ENCODE peak calls at places on chromosome 10, in ten cellular contexts. I is foreskin fibroblast, B is uterus, N is GM13976, W is endothelial cell, E is chondrocyte, Y is IMR-90, V is neural progenitor cell, Z is spleen, C is Calu3. L is an unnamed sample.

GRCh38 chr10:17802350-17802749 is 6.8 kb upstream of the MRC1 start:
- DNase-seq in I (no peak), B (no peak), N (no peak), W (no peak), E (no peak), Y (no peak), V (no peak), Z (no peak), C (no peak), L (no peak)

GRCh38 chr10:71962915-71963314 is 1.3 kb upstream of the CHST3 start:
- DNase-seq in I (no peak), B (no peak), N (no peak), W (no peak), E (no peak), Y (no peak), V (no peak), Z (no peak), C (no peak), L (no peak)

GRCh38 chr10:68096913-68097509 is 12.3 kb upstream of the MYPN start:
- DNase-seq in I (peak), B (no peak), N (no peak), W (no peak), E (no peak), Y (peak), V (peak), Z (no peak), C (peak), L (no peak)

GRCh38 chr10:93352638-93353383 is 129.3 kb downstream of the MYOF start:
- DNase-seq in I (peak), B (no peak), N (peak), W (no peak), E (no peak), Y (peak), V (peak), Z (no peak), C (no peak), L (no peak)

GRCh38 chr10:12483996-12484944 is 134.9 kb downstream of the CAMK1D start:
- DNase-seq in I (no peak), B (no peak), N (no peak), W (no peak), E (no peak), Y (no peak), V (no peak), Z (peak), C (no peak), L (peak)

GRCh38 chr10:43923328-43923727 is 274.6 kb upstream of the ZNF32 start:
- DNase-seq in I (no peak), B (no peak), N (no peak), W (no peak), E (no peak), Y (no peak), V (no peak), Z (no peak), C (no peak), L (no peak)

GRCh38 chr10:24726626-24727025 is 2.9 kb upstream of the ARHGAP21 start:
- DNase-seq in I (no peak), B (no peak), N (no peak), W (no peak), E (no peak), Y (no peak), V (no peak), Z (no peak), C (no peak), L (no peak)

GRCh38 chr10:83764681-83765080 is 374.6 kb upstream of the GHITM start:
- DNase-seq in I (no peak), B (no peak), N (no peak), W (no peak), E (no peak), Y (no peak), V (peak), Z (no peak), C (no peak), L (no peak)

GRCh38 chr10:48233643-48234042 is 40.9 kb downstream of the FRMPD2 start:
- DNase-seq in I (no peak), B (no peak), N (no peak), W (no peak), E (no peak), Y (no peak), V (no peak), Z (no peak), C (no peak), L (no peak)
- TF ChIP-seq CTCF in I (no peak), B (no peak), N (no peak), W (no peak), E (no peak), Y (no peak), V (no peak), Z (no peak), C (no peak), L (peak)

GRCh38 chr10:1227505-1228402 is 171.6 kb downstream of the WDR37 start:
- DNase-seq in I (no peak), B (no peak), N (no peak), W (no peak), E (no peak), Y (no peak), V (no peak), Z (no peak), C (no peak), L (no peak)
- TF ChIP-seq CTCF in I (no peak), B (no peak), N (no peak), W (no peak), E (peak), Y (no peak), V (peak), Z (no peak), C (no peak), L (no peak)

DNA sequence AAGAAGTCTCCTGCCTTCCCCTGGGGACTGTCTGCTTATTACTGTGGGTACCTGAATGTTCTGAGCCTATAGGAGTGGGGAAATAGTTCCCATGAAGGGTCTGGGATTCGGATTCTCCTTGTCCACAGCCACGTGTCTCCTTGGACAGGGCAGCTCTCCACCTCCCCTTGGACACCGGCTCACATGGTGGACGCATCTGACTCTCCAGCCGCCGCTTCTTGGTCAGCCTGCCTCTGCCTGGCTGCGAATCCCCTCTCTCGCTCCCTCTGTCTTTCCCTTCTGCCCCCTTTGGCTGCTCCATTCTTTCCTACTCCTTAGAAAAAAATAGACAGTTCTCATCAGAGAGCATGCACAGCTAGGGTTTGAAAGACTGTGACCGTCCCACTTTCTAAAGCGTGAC is 46.9 kb downstream of the JAKMIP3 start:
- DNase-seq in I (no peak), B (peak), N (no peak), W (no peak), E (peak), Y (no peak), V (no peak), Z (peak), C (no peak), L (no peak)
- TF ChIP-seq CTCF in I (no peak), B (no peak), N (no peak), W (no peak), E (no peak), Y (no peak), V (no peak), Z (no peak), C (no peak), L (no peak)

GRCh38 chr10:88317099-88317498 is 266.0 kb downstream of the RNLS start:
- DNase-seq in I (no peak), B (no peak), N (no peak), W (no peak), E (no peak), Y (no peak), V (no peak), Z (no peak), C (no peak), L (no peak)

GRCh38 chr10:88316292-88316861 is 266.7 kb downstream of the RNLS start:
- DNase-seq in I (no peak), B (no peak), N (no peak), W (no peak), E (no peak), Y (no peak), V (no peak), Z (no peak), C (no peak), L (no peak)

GRCh38 chr10:88315746-88316145 is 267.4 kb downstream of the RNLS start:
- DNase-seq in I (no peak), B (no peak), N (no peak), W (no peak), E (no peak), Y (peak), V (no peak), Z (no peak), C (no peak), L (no peak)

GRCh38 chr10:88319960-88320517 is 263.1 kb downstream of the RNLS start:
- DNase-seq in I (no peak), B (no peak), N (no peak), W (no peak), E (no peak), Y (no peak), V (no peak), Z (no peak), C (no peak), L (no peak)

DNA sequence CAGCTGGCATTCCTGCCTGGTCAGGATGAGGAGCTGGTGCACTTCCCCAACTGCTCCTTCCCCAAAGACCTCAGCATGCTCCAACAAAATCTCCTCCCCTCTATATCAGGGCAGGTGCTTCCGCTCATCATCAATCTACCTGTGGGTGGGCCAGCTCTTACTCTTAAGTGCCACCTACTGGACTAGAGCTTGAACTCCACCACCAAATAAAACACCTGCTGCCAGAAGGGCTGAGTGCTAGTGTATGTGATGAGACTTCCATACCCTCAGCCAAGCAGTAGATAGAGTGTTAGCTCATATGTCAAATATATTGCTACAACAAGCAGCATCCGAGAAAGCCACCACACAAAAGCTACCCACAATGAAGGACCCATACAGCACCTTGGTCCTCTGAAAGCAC is 264.3 kb downstream of the RNLS start:
- DNase-seq in I (no peak), B (no peak), N (no peak), W (no peak), E (no peak), Y (no peak), V (no peak), Z (no peak), C (no peak), L (no peak)
- TF ChIP-seq CTCF in I (no peak), B (no peak), N (no peak), W (peak), E (peak), Y (peak), V (peak), Z (no peak), C (no peak), L (peak)

GRCh38 chr10:127919418-127920191 is 12.7 kb downstream of the PTPRE start:
- DNase-seq in I (no peak), B (no peak), N (no peak), W (no peak), E (no peak), Y (peak), V (no peak), Z (no peak), C (no peak), L (no peak)
- TF ChIP-seq CTCF in I (peak), B (no peak), N (no peak), W (no peak), E (peak), Y (no peak), V (peak), Z (no peak), C (no peak), L (no peak)

GRCh38 chr10:132407846-132408278 is 10.9 kb downstream of the PWWP2B start:
- DNase-seq in I (no peak), B (no peak), N (no peak), W (peak), E (no peak), Y (peak), V (no peak), Z (peak), C (peak), L (no peak)
- TF ChIP-seq CTCF in I (no peak), B (no peak), N (no peak), W (no peak), E (peak), Y (no peak), V (no peak), Z (no peak), C (no peak), L (no peak)

GRCh38 chr10:119174109-119174508 is 4.5 kb downstream of the PRDX3 start:
- DNase-seq in I (no peak), B (no peak), N (no peak), W (no peak), E (no peak), Y (no peak), V (no peak), Z (no peak), C (no peak), L (no peak)

GRCh38 chr10:119176166-119176565 is 2.4 kb downstream of the PRDX3 start:
- DNase-seq in I (no peak), B (no peak), N (no peak), W (no peak), E (no peak), Y (no peak), V (no peak), Z (no peak), C (no peak), L (no peak)

GRCh38 chr10:119177708-119178370 is 773 bp downstream of the PRDX3 start:
- DNase-seq in I (no peak), B (no peak), N (no peak), W (no peak), E (peak), Y (no peak), V (no peak), Z (no peak), C (no peak), L (no peak)

GRCh38 chr10:119178371-119179119 is at the start of gene PRDX3:
- DNase-seq in I (peak), B (peak), N (peak), W (peak), E (peak), Y (peak), V (peak), Z (peak), C (peak), L (peak)
- TF ChIP-seq CTCF in I (no peak), B (peak), N (no peak), W (no peak), E (peak), Y (peak), V (no peak), Z (peak), C (no peak), L (peak)

GRCh38 chr10:6013413-6014192 is 36.3 kb upstream of the IL15RA start:
- DNase-seq in I (no peak), B (no peak), N (no peak), W (no peak), E (no peak), Y (no peak), V (no peak), Z (no peak), C (no peak), L (no peak)
- TF ChIP-seq CTCF in I (no peak), B (no peak), N (no peak), W (no peak), E (no peak), Y (no peak), V (no peak), Z (no peak), C (no peak), L (no peak)